ENCODE peak calls at places on chromosomes 13 and 19, in seven cellular contexts. T is cardiac muscle cell; W is activated naive CD8-positive, alpha-beta T cell treated with anti-CD3 and anti-CD28 coated beads, Interleukin-2, amount 50 U/mL, for 16 hours; M is left cardiac atrium; Q is hippocampal formation; S is heart right ventricle; I is stimulated activated CD4-positive, alpha-beta T cell treated with anti-CD3 and anti-CD28 coated beads, TNF-alpha, amount 100 ng/mL, for 4 hours. U is an unnamed sample.

GRCh38 chr19:39481229-39481545 is 549 bp downstream of the TIMM50 start:
- DNase-seq in T (peak), W (no peak), M (no peak), Q (no peak), S (no peak), I (no peak), U (no peak)

GRCh38 chr19:51552996-51553725 is 17.9 kb upstream of the ZNF175 start:
- DNase-seq in T (peak), W (no peak), M (peak), Q (no peak), S (peak), I (no peak), U (peak)

GRCh38 chr19:16920816-16921529 is 32.2 kb downstream of the F2RL3 start:
- DNase-seq in T (peak), W (no peak), M (no peak), Q (no peak), S (no peak), I (no peak), U (peak)

GRCh38 chr19:23437901-23438300 is 42.6 kb upstream of the ZNF91 start:
- DNase-seq in T (no peak), W (no peak), M (no peak), Q (no peak), S (no peak), I (no peak), U (no peak)

GRCh38 chr13:28049880-28050871 is 50.2 kb downstream of the FLT3 start:
- DNase-seq in T (no peak), W (no peak), M (no peak), Q (no peak), S (no peak), I (no peak), U (no peak)

GRCh38 chr19:50968709-50969412 is 530 bp downstream of the KLK6 start:
- DNase-seq in T (peak), W (no peak), M (no peak), Q (no peak), S (no peak), I (no peak), U (no peak)

GRCh38 chr19:21101511-21102242 is 19.7 kb downstream of the ZNF714 start:
- DNase-seq in T (peak), W (no peak), M (no peak), Q (no peak), S (no peak), I (no peak), U (no peak)

GRCh38 chr19:51333836-51334460 is 8.0 kb downstream of the VSIG10L start:
- DNase-seq in T (no peak), W (no peak), M (no peak), Q (no peak), S (no peak), I (no peak), U (peak)